ENCODE peak calls at places on chromosomes 1 and 21, in nine cellular contexts. T is HTR-8/SVneo; L is substantia nigra; C is NCI-H187 treated with DMSO at 0.1 percent for 48 hours; A is activated T-helper 1 cell treated with anti-CD3 and anti-CD28 coated beads, Interleukin-12 subunit alpha, Interleukin-12 subunit beta, Interleukin-2, Interleukin-4 antibody, amounts not matched to agents 30 ng/mL and 10 ng/mL and 1 ng/mL, durations not matched to agents 14 hours and 24 hours and 36 hours; W is heart left ventricle; I is sciatic nerve; M is NCI-H2171; H is endothelial cell of umbilical vein. D is an unnamed sample.

GRCh38 chr1:12370241-12370980 is 140.6 kb downstream of the VPS13D start:
- DNase-seq in T (no peak), L (no peak), C (no peak), A (no peak), W (no peak), I (no peak), M (no peak), H (no peak), D (no peak)

GRCh38 chr1:160004427-160004826 is 27.4 kb downstream of the PIGM start:
- DNase-seq in T (no peak), L (no peak), C (no peak), A (no peak), W (no peak), I (no peak), M (no peak), H (no peak), D (no peak)

GRCh38 chr1:207298666-207299065 is 22.8 kb upstream of the CD55 start:
- DNase-seq in T (no peak), L (no peak), C (peak; percentile 70), A (no peak), W (no peak), I (no peak), M (no peak), H (peak; percentile 66), D (no peak)

GRCh38 chr21:20186186-20186585 is 812.0 kb upstream of the NCAM2 start:
- DNase-seq in T (no peak), L (no peak), C (no peak), A (no peak), W (no peak), I (no peak), M (no peak), H (no peak), D (no peak)

GRCh38 chr1:109657395-109657794 is 1.5 kb downstream of the GSTM4 start:
- DNase-seq in T (no peak), L (no peak), C (no peak), A (no peak), W (no peak), I (no peak), M (no peak), H (no peak), D (no peak)

GRCh38 chr1:244768804-244769203 is 66.7 kb upstream of the COX20 start:
- DNase-seq in T (no peak), L (no peak), C (no peak), A (no peak), W (no peak), I (peak; percentile 30), M (no peak), H (no peak), D (no peak)

GRCh38 chr1:67766117-67766978 is 66.9 kb downstream of the GNG12 start:
- DNase-seq in T (peak; percentile 26), L (no peak), C (no peak), A (no peak), W (no peak), I (peak; percentile 73), M (peak; percentile 18), H (peak; percentile 84), D (peak; percentile 62)

GRCh38 chr1:154851392-154852177 is 18.5 kb downstream of the KCNN3 start:
- DNase-seq in T (no peak), L (no peak), C (no peak), A (no peak), W (no peak), I (no peak), M (no peak), H (no peak), D (no peak)

GRCh38 chr1:153977250-153978240 is at the start of gene JTB:
- DNase-seq in T (peak; percentile 69), L (peak; percentile 77), C (peak; percentile 91), A (peak; percentile 80), W (peak; percentile 91), I (peak; percentile 93), M (peak; percentile 87), H (peak; percentile 82), D (no peak)

GRCh38 chr1:180674603-180675530 is 43.0 kb downstream of the XPR1 start:
- DNase-seq in T (no peak), L (no peak), C (no peak), A (no peak), W (no peak), I (no peak), M (no peak), H (no peak), D (no peak)

GRCh38 chr1:212255705-212256307 is 29.4 kb upstream of the PPP2R5A start:
- DNase-seq in T (no peak), L (no peak), C (no peak), A (no peak), W (no peak), I (no peak), M (no peak), H (no peak), D (no peak)

GRCh38 chr21:35658242-35658641 is 402.1 kb downstream of the SETD4 start:
- DNase-seq in T (no peak), L (no peak), C (no peak), A (no peak), W (no peak), I (no peak), M (no peak), H (no peak), D (no peak)

GRCh38 chr1:3172431-3173112 is 103.6 kb downstream of the PRDM16 start:
- DNase-seq in T (no peak), L (no peak), C (no peak), A (no peak), W (no peak), I (no peak), M (no peak), H (no peak), D (no peak)

GRCh38 chr1:109529895-109530456 is 9.7 kb upstream of the GPR61 start:
- DNase-seq in T (no peak), L (peak; percentile 66), C (no peak), A (no peak), W (no peak), I (peak; percentile 50), M (peak; percentile 87), H (no peak), D (no peak)

GRCh38 chr1:247297263-247298123 is 34.2 kb downstream of the ZNF496 start:
- DNase-seq in T (no peak), L (no peak), C (no peak), A (no peak), W (no peak), I (no peak), M (no peak), H (no peak), D (no peak)

GRCh38 chr1:71829346-71829745 is 453.0 kb downstream of the NEGR1 start:
- DNase-seq in T (no peak), L (no peak), C (no peak), A (no peak), W (no peak), I (no peak), M (no peak), H (no peak), D (no peak)

GRCh38 chr21:32712043-32712442 is 15.8 kb downstream of the SYNJ1 start:
- DNase-seq in T (no peak), L (no peak), C (no peak), A (peak; percentile 20), W (no peak), I (no peak), M (no peak), H (no peak), D (no peak)

GRCh38 chr1:64451449-64451848 is 18.5 kb upstream of the CACHD1 start:
- DNase-seq in T (no peak), L (no peak), C (no peak), A (no peak), W (no peak), I (no peak), M (no peak), H (no peak), D (no peak)

GRCh38 chr1:3483801-3484444 is 29.5 kb downstream of the ARHGEF16 start:
- DNase-seq in T (no peak), L (no peak), C (no peak), A (peak; percentile 16), W (no peak), I (no peak), M (no peak), H (peak; percentile 25), D (no peak)

GRCh38 chr1:40078512-40079333 is 18.3 kb downstream of the PPT1 start:
- DNase-seq in T (peak; percentile 55), L (no peak), C (no peak), A (peak; percentile 40), W (peak; percentile 34), I (no peak), M (peak; percentile 26), H (peak; percentile 60), D (no peak)

GRCh38 chr21:44267655-44268142 is 6.0 kb upstream of the DNMT3L start:
- DNase-seq in T (no peak), L (no peak), C (no peak), A (no peak), W (no peak), I (no peak), M (no peak), H (no peak), D (no peak)

GRCh38 chr1:220956861-220957605 is 77.8 kb downstream of the HLX start:
- DNase-seq in T (peak; percentile 27), L (no peak), C (no peak), A (no peak), W (no peak), I (no peak), M (no peak), H (no peak), D (peak; percentile 49)

GRCh38 chr21:31731112-31731801 is 661 bp downstream of the SCAF4 start:
- DNase-seq in T (no peak), L (no peak), C (no peak), A (peak; percentile 30), W (peak; percentile 43), I (peak; percentile 72), M (peak; percentile 35), H (no peak), D (no peak)

GRCh38 chr21:42614811-42615342 is 38.5 kb upstream of the PDE9A start:
- DNase-seq in T (peak; percentile 56), L (no peak), C (no peak), A (peak; percentile 48), W (no peak), I (peak; percentile 41), M (no peak), H (no peak), D (peak; percentile 88)

GRCh38 chr1:60922304-60922703 is 160.1 kb upstream of the NFIA start:
- DNase-seq in T (no peak), L (no peak), C (no peak), A (no peak), W (no peak), I (peak; percentile 65), M (no peak), H (no peak), D (no peak)

GRCh38 chr1:64229307-64229706 is 25.9 kb downstream of the UBE2U start:
- DNase-seq in T (no peak), L (no peak), C (peak; percentile 90), A (no peak), W (no peak), I (no peak), M (no peak), H (no peak), D (no peak)

GRCh38 chr1:84379128-84379527 is 19.2 kb upstream of the DNASE2B start:
- DNase-seq in T (no peak), L (no peak), C (no peak), A (no peak), W (no peak), I (no peak), M (no peak), H (no peak), D (no peak)

GRCh38 chr1:214637722-214638473 is 34.9 kb downstream of the CENPF start:
- DNase-seq in T (peak; percentile 27), L (no peak), C (no peak), A (no peak), W (no peak), I (no peak), M (no peak), H (peak; percentile 64), D (no peak)

GRCh38 chr1:180632326-180633088 is 685 bp downstream of the XPR1 start:
- DNase-seq in T (peak; percentile 36), L (peak; percentile 51), C (no peak), A (peak; percentile 58), W (peak; percentile 70), I (peak; percentile 78), M (peak; percentile 57), H (peak; percentile 62), D (no peak)

GRCh38 chr1:6922096-6922931 is 137.1 kb downstream of the CAMTA1 start:
- DNase-seq in T (no peak), L (no peak), C (peak; percentile 90), A (no peak), W (peak; percentile 68), I (peak; percentile 73), M (no peak), H (peak; percentile 56), D (peak; percentile 30)

GRCh38 chr1:30340934-30341333 is 382.5 kb downstream of the MATN1 start:
- DNase-seq in T (no peak), L (no peak), C (no peak), A (no peak), W (no peak), I (no peak), M (no peak), H (no peak), D (no peak)

D was measured in foreskin keratinocyte.